ENCODE peak calls at places on chromosomes 6 and 20, in nine cellular contexts. N, M, W, R, G, Y, I, T and Q are unnamed samples.

GRCh38 chr6:85364354-85364753 is 85.5 kb upstream of the NT5E start:
- DNase-seq in M (no peak), T (no peak), W (peak; percentile 58), I (no peak), Y (no peak), G (no peak), N (peak; percentile 79), R (peak; percentile 85), Q (no peak)

GRCh38 chr6:45415778-45416518 is 38.2 kb upstream of the SUPT3H start:
- DNase-seq in T (no peak), R (peak; percentile 50), W (no peak), I (no peak), N (no peak), Y (no peak), G (no peak), M (no peak), Q (no peak)

GRCh38 chr6:27604986-27605385 is 132.1 kb upstream of the ZNF184 start:
- DNase-seq in Y (no peak), T (no peak), M (no peak), N (no peak), W (no peak), R (peak; percentile 53), I (no peak), G (no peak), Q (no peak)

GRCh38 chr20:19943021-19943659 is 74.0 kb upstream of the NAA20 start:
- DNase-seq in R (no peak), G (no peak), M (no peak), Y (no peak), N (no peak), W (no peak), T (no peak), I (no peak), Q (no peak)

GRCh38 chr6:121515615-121516265 is 80.3 kb downstream of the GJA1 start:
- DNase-seq in I (no peak), M (no peak), R (peak; percentile 10), W (no peak), G (no peak), Y (no peak), N (no peak), T (no peak), Q (no peak)

GRCh38 chr20:5508044-5508443 is 191.3 kb upstream of the PROKR2 start:
- DNase-seq in W (no peak), G (no peak), Y (no peak), M (no peak), I (no peak), N (no peak), T (no peak), R (no peak), Q (no peak)

GRCh38 chr6:75167851-75168250 is 38.0 kb downstream of the COL12A1 start:
- DNase-seq in N (no peak), M (no peak), G (no peak), Y (no peak), R (no peak), W (no peak), I (no peak), T (no peak), Q (no peak)

GRCh38 chr6:18327621-18328548 is 59.3 kb upstream of the RNF144B start:
- DNase-seq in N (no peak), G (peak; percentile 57), I (no peak), T (peak; percentile 41), R (no peak), Y (no peak), W (no peak), M (peak; percentile 67), Q (no peak)

GRCh38 chr6:73521351-73522254 is 771 bp upstream of the EEF1A1 start:
- DNase-seq in Y (no peak), I (peak; percentile 58), M (peak; percentile 80), N (peak; percentile 69), T (no peak), G (peak; percentile 78), R (peak; percentile 91), W (no peak), Q (peak; percentile 86)

GRCh38 chr6:47721189-47721588 is 22.8 kb downstream of the ADGRF4 start:
- DNase-seq in M (no peak), R (no peak), T (no peak), W (no peak), I (no peak), G (no peak), N (no peak), Y (no peak), Q (no peak)

GRCh38 chr6:47718571-47718970 is 20.2 kb downstream of the ADGRF4 start:
- DNase-seq in G (no peak), I (no peak), N (no peak), Y (no peak), W (no peak), M (no peak), R (no peak), T (no peak), Q (no peak)

GRCh38 chr6:47727391-47727790 is 29.0 kb downstream of the ADGRF4 start:
- DNase-seq in G (no peak), N (no peak), W (no peak), Y (no peak), I (no peak), M (no peak), T (no peak), R (peak; percentile 61), Q (no peak)

GRCh38 chr6:47724300-47724699 is 25.9 kb downstream of the ADGRF4 start:
- DNase-seq in N (no peak), W (no peak), I (no peak), G (no peak), M (no peak), T (no peak), R (no peak), Y (no peak), Q (no peak)

DNA sequence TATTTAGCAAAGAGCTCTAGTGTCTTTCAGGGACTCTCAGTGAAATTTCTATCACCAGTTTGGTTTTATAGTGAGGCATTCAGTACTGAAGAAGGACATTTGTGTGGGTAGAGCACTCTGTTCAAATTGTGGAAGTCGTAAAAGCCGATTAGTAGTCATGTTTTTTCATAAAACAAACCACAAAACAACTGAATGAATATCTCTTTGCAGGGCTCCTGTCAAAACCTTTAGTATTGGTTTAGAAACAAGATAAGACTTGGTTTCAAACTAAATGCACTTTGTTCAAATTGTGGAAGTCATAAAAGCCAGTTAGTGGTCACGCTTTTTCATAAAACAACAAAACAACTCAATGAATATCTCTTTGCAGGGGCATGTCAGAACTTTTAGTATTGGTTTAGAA is 23.8 kb downstream of the ADGRF4 start:
- DNase-seq in W (no peak), R (no peak), I (no peak), N (no peak), T (no peak), G (no peak), M (no peak), Y (no peak), Q (no peak)
- TF ChIP-seq CTCF in W (no peak), R (no peak), I (no peak), N (no peak), T (no peak), G (no peak), M (no peak), Y (no peak), Q (no peak)

GRCh38 chr6:139640453-139640852 is 266.0 kb upstream of the CITED2 start:
- DNase-seq in N (no peak), I (no peak), M (no peak), G (no peak), T (no peak), Y (no peak), W (no peak), R (no peak), Q (no peak)

GRCh38 chr6:139635401-139636130 is 261.1 kb upstream of the CITED2 start:
- DNase-seq in I (no peak), Y (no peak), M (no peak), R (no peak), N (no peak), W (no peak), G (no peak), T (no peak), Q (no peak)

GRCh38 chr6:139638179-139638872 is 263.9 kb upstream of the CITED2 start:
- DNase-seq in R (no peak), Y (no peak), M (no peak), I (no peak), N (no peak), W (no peak), G (no peak), T (no peak), Q (no peak)

GRCh38 chr6:139636391-139636790 is 261.9 kb upstream of the CITED2 start:
- DNase-seq in M (no peak), R (no peak), W (no peak), N (no peak), I (no peak), G (no peak), Y (no peak), T (no peak), Q (no peak)

DNA sequence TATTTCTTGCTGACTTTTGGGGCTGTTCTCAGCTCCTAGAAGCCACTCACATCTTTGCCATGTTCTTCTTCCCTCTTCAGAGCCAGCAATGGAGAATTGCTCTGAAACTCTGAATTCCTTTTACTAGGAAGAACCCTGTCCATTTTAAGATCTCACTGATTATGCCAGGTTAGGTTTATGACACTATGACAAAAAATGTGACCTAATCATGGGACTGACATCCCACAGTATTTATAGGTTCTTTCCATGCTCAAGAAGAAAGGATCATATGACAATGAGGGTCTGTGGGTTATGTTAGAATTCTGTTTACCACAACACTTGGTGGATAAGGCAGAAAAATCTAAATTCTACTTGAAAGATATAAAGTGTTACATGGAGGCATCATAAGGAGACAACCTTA is 263.3 kb upstream of the CITED2 start:
- DNase-seq in T (no peak), G (no peak), R (no peak), M (no peak), W (no peak), N (no peak), Y (no peak), I (no peak), Q (no peak)
- TF ChIP-seq CTCF in T (no peak), G (no peak), R (no peak), M (no peak), W (no peak), N (no peak), Y (no peak), I (no peak), Q (no peak)

GRCh38 chr6:6758915-6759654 is 170.6 kb downstream of the LY86 start:
- DNase-seq in T (peak; percentile 53), I (peak; percentile 37), Y (no peak), R (peak; percentile 57), W (no peak), G (peak; percentile 80), N (peak; percentile 58), M (no peak), Q (no peak)
- TF ChIP-seq CTCF in T (peak; percentile 60), I (peak; percentile 48), Y (peak; percentile 54), R (peak; percentile 66), W (peak; percentile 41), G (peak; percentile 48), N (peak; percentile 78), M (peak; percentile 55), Q (peak; percentile 74)

GRCh38 chr20:23224806-23225205 is 125.8 kb upstream of the NXT1 start:
- DNase-seq in N (no peak), T (no peak), M (no peak), Y (no peak), W (no peak), R (no peak), I (no peak), G (no peak), Q (no peak)
- TF ChIP-seq CTCF in N (no peak), T (no peak), M (no peak), Y (no peak), W (no peak), R (no peak), I (no peak), G (no peak), Q (no peak)

DNA sequence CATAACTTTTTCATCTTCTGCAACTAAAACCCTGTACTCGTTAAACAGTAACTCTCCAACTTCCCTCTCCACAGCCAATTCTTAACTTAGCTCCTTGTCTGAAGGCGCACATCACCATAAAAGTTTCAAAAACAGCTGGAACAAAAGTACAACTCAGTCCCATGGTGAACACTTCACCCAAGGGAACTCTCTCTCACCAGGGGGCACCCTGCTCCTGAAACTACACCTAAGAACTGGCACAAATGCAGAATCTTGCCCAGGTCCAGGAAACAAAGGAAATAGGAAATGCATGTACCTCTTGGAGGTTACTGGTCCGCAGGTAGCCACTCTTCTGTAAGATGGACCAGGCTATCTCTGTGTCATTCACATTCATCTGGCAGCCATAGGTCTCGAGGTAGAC is 6.6 kb downstream of the CDK5RAP1 start:
- DNase-seq in I (no peak), N (no peak), G (no peak), T (no peak), M (no peak), Y (no peak), W (no peak), R (no peak), Q (no peak)
- TF ChIP-seq CTCF in I (peak; percentile 15), N (peak; percentile 45), G (no peak), T (no peak), M (no peak), Y (no peak), W (no peak), R (peak; percentile 12), Q (no peak)